ENCODE peak calls at places on chromosome 22, in eight cellular contexts. One of them, this sample, is unnamed.

GRCh38 chr22:19105867-19106802 is 16.1 kb downstream of the DGCR2 start:
- DNase-seq in cardiac fibroblast: no peak
- DNase-seq in GM06990: no peak
- DNase-seq in mesothelial cell of epicardium: no peak
- DNase-seq in dorsolateral prefrontal cortex: no peak
- DNase-seq in stomach: no peak
- DNase-seq in neural crest cell: no peak
- DNase-seq in natural killer cell: peak; percentile 25
- DNase-seq in this sample: no peak

GRCh38 chr22:41996826-41997225 is 1.8 kb upstream of the WBP2NL start:
- DNase-seq in dorsolateral prefrontal cortex: no peak
- DNase-seq in mesothelial cell of epicardium: no peak
- DNase-seq in neural crest cell: no peak
- DNase-seq in GM06990: no peak
- DNase-seq in natural killer cell: no peak
- DNase-seq in cardiac fibroblast: no peak
- DNase-seq in stomach: no peak
- DNase-seq in this sample: no peak

GRCh38 chr22:26553056-26553752 is 36.7 kb downstream of the TPST2 start:
- DNase-seq in dorsolateral prefrontal cortex: no peak
- DNase-seq in natural killer cell: no peak
- DNase-seq in neural crest cell: no peak
- DNase-seq in stomach: no peak
- DNase-seq in GM06990: no peak
- DNase-seq in mesothelial cell of epicardium: no peak
- DNase-seq in cardiac fibroblast: peak; percentile 92
- DNase-seq in this sample: no peak

GRCh38 chr22:49619301-49619700 is 208.4 kb downstream of the BRD1 start:
- DNase-seq in GM06990: no peak
- DNase-seq in natural killer cell: no peak
- DNase-seq in mesothelial cell of epicardium: no peak
- DNase-seq in cardiac fibroblast: no peak
- DNase-seq in dorsolateral prefrontal cortex: peak; percentile 32
- DNase-seq in neural crest cell: no peak
- DNase-seq in stomach: no peak
- DNase-seq in this sample: no peak

GRCh38 chr22:43426816-43427215 is 15.0 kb downstream of the MPPED1 start:
- DNase-seq in GM06990: no peak
- DNase-seq in stomach: no peak
- DNase-seq in natural killer cell: no peak
- DNase-seq in mesothelial cell of epicardium: no peak
- DNase-seq in dorsolateral prefrontal cortex: no peak
- DNase-seq in neural crest cell: no peak
- DNase-seq in cardiac fibroblast: no peak
- DNase-seq in this sample: no peak

GRCh38 chr22:27512283-27512761 is 289.2 kb downstream of the MN1 start:
- DNase-seq in dorsolateral prefrontal cortex: no peak
- DNase-seq in neural crest cell: no peak
- DNase-seq in cardiac fibroblast: peak; percentile 98
- DNase-seq in natural killer cell: no peak
- DNase-seq in mesothelial cell of epicardium: peak; percentile 69
- DNase-seq in GM06990: no peak
- DNase-seq in stomach: peak; percentile 79
- DNase-seq in this sample: no peak

GRCh38 chr22:41341990-41342389 is 39.8 kb upstream of the TEF start:
- DNase-seq in cardiac fibroblast: peak; percentile 15
- DNase-seq in GM06990: no peak
- DNase-seq in neural crest cell: no peak
- DNase-seq in natural killer cell: no peak
- DNase-seq in stomach: no peak
- DNase-seq in dorsolateral prefrontal cortex: no peak
- DNase-seq in mesothelial cell of epicardium: no peak
- DNase-seq in this sample: no peak

GRCh38 chr22:19959043-19959586 is 17.5 kb upstream of the TXNRD2 start:
- DNase-seq in stomach: peak; percentile 81
- DNase-seq in GM06990: no peak
- DNase-seq in neural crest cell: peak; percentile 83
- DNase-seq in cardiac fibroblast: peak; percentile 33
- DNase-seq in natural killer cell: no peak
- DNase-seq in mesothelial cell of epicardium: peak; percentile 78
- DNase-seq in dorsolateral prefrontal cortex: no peak
- DNase-seq in this sample: no peak

GRCh38 chr22:49367016-49367697 is 460.5 kb downstream of the BRD1 start:
- DNase-seq in mesothelial cell of epicardium: peak; percentile 40
- DNase-seq in cardiac fibroblast: peak; percentile 1
- DNase-seq in neural crest cell: no peak
- DNase-seq in stomach: peak; percentile 13
- DNase-seq in natural killer cell: no peak
- DNase-seq in GM06990: no peak
- DNase-seq in dorsolateral prefrontal cortex: no peak
- DNase-seq in this sample: no peak

GRCh38 chr22:29269731-29270474 is 1.8 kb downstream of the EWSR1 start:
- DNase-seq in GM06990: no peak
- DNase-seq in neural crest cell: no peak
- DNase-seq in dorsolateral prefrontal cortex: no peak
- DNase-seq in stomach: no peak
- DNase-seq in mesothelial cell of epicardium: no peak
- DNase-seq in cardiac fibroblast: peak; percentile 22
- DNase-seq in natural killer cell: no peak
- DNase-seq in this sample: no peak

GRCh38 chr22:49629586-49630447 is 197.9 kb downstream of the BRD1 start:
- DNase-seq in mesothelial cell of epicardium: no peak
- DNase-seq in neural crest cell: no peak
- DNase-seq in natural killer cell: no peak
- DNase-seq in stomach: no peak
- DNase-seq in GM06990: no peak
- DNase-seq in cardiac fibroblast: no peak
- DNase-seq in dorsolateral prefrontal cortex: no peak
- DNase-seq in this sample: no peak

GRCh38 chr22:32533265-32534068 is 58.9 kb downstream of the FBXO7 start:
- DNase-seq in neural crest cell: no peak
- DNase-seq in stomach: no peak
- DNase-seq in dorsolateral prefrontal cortex: no peak
- DNase-seq in GM06990: no peak
- DNase-seq in natural killer cell: no peak
- DNase-seq in cardiac fibroblast: peak; percentile 18
- DNase-seq in mesothelial cell of epicardium: no peak
- DNase-seq in this sample: no peak

GRCh38 chr22:38075105-38075825 is 8.7 kb downstream of the SLC16A8 start:
- DNase-seq in natural killer cell: no peak
- DNase-seq in neural crest cell: no peak
- DNase-seq in stomach: no peak
- DNase-seq in GM06990: no peak
- DNase-seq in dorsolateral prefrontal cortex: no peak
- DNase-seq in cardiac fibroblast: no peak
- DNase-seq in mesothelial cell of epicardium: no peak
- DNase-seq in this sample: no peak

GRCh38 chr22:27252282-27253049 is 549.1 kb downstream of the MN1 start:
- DNase-seq in mesothelial cell of epicardium: no peak
- DNase-seq in dorsolateral prefrontal cortex: no peak
- DNase-seq in stomach: no peak
- DNase-seq in natural killer cell: no peak
- DNase-seq in GM06990: no peak
- DNase-seq in neural crest cell: no peak
- DNase-seq in cardiac fibroblast: peak; percentile 96
- DNase-seq in this sample: no peak

DNA sequence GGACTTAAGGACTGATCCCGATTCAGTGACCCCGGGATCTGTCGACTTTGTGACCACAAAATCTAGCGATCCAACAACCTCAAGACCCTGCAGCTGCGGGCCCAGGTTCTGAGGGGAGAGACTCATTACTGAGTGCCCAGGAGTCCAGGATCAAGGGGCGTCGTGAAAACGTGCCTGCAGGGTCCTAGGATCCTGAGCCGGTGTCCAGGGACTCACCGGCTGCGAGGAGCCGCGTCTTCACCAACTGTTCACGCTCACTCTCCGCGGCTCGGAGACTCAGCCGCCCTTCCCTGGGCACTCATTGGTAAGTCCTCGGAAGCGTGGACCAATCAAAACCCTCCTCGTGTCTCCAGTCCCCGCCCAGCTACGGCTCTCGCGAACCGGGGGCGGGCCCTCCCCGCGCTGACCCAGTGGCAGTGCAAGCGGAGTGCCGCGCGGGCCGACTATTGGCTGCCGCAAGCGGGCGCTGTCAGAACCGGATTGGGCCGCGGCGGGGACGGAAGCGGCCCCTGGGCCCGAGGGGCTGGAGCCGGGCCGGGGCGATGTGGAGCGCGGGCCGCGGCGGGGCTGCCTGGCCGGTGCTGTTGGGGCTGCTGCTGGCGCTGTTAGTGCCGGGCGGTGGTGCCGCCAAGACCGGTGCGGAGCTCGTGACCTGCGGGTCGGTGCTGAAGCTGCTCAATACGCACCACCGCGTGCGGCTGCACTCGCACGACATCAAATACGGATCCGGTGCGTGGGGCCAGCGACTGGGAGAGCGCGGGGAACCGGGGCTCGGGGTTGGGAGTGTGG is at the start of gene SDF2L1:
- DNase-seq in GM06990: peak; percentile 98
- DNase-seq in stomach: peak; percentile 99
- DNase-seq in neural crest cell: peak; percentile 94
- DNase-seq in mesothelial cell of epicardium: peak; percentile 96
- DNase-seq in natural killer cell: peak; percentile 98
- DNase-seq in cardiac fibroblast: peak; percentile 99
- DNase-seq in dorsolateral prefrontal cortex: peak; percentile 98
- DNase-seq in this sample: peak; percentile 99
- TF ChIP-seq CTCF in GM06990: no peak
- TF ChIP-seq CTCF in stomach: peak; percentile 25
- TF ChIP-seq CTCF in neural crest cell: peak; percentile 7
- TF ChIP-seq CTCF in mesothelial cell of epicardium: peak; percentile 39
- TF ChIP-seq CTCF in natural killer cell: no peak
- TF ChIP-seq CTCF in cardiac fibroblast: no peak
- TF ChIP-seq CTCF in dorsolateral prefrontal cortex: peak; percentile 70
- TF ChIP-seq CTCF in this sample: no peak

GRCh38 chr22:36577019-36577418 is 48.1 kb upstream of the EIF3D start:
- DNase-seq in natural killer cell: no peak
- DNase-seq in mesothelial cell of epicardium: no peak
- DNase-seq in dorsolateral prefrontal cortex: no peak
- DNase-seq in cardiac fibroblast: peak; percentile 84
- DNase-seq in neural crest cell: no peak
- DNase-seq in GM06990: no peak
- DNase-seq in stomach: no peak
- DNase-seq in this sample: no peak
- TF ChIP-seq CTCF in natural killer cell: no peak
- TF ChIP-seq CTCF in mesothelial cell of epicardium: no peak
- TF ChIP-seq CTCF in dorsolateral prefrontal cortex: no peak
- TF ChIP-seq CTCF in cardiac fibroblast: no peak
- TF ChIP-seq CTCF in neural crest cell: no peak
- TF ChIP-seq CTCF in GM06990: no peak
- TF ChIP-seq CTCF in stomach: no peak
- TF ChIP-seq CTCF in this sample: no peak

DNA sequence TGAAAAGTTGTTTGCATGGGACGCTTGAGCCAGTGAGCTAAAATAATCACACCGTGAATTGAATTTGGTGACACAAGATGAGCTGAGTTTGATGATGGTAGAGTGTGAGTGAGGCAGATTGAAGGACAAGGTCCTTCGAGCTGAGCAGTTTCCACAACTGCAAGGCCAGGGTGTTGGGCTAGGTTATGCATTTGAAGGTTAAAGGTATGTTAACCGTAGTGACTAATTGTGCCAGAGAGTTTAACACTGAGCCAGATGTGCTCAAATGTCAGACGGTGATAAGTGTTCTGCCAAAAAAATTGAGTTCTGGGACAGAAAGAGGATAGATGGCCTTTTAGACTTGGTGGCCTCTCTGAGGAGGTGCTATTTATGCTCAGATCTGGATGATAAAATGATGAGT is 89.5 kb downstream of the FAM83F start:
- DNase-seq in mesothelial cell of epicardium: no peak
- DNase-seq in dorsolateral prefrontal cortex: no peak
- DNase-seq in cardiac fibroblast: no peak
- DNase-seq in neural crest cell: no peak
- DNase-seq in GM06990: no peak
- DNase-seq in stomach: no peak
- DNase-seq in natural killer cell: no peak
- DNase-seq in this sample: no peak
- TF ChIP-seq CTCF in mesothelial cell of epicardium: no peak
- TF ChIP-seq CTCF in dorsolateral prefrontal cortex: no peak
- TF ChIP-seq CTCF in cardiac fibroblast: no peak
- TF ChIP-seq CTCF in neural crest cell: no peak
- TF ChIP-seq CTCF in GM06990: no peak
- TF ChIP-seq CTCF in stomach: no peak
- TF ChIP-seq CTCF in natural killer cell: no peak
- TF ChIP-seq CTCF in this sample: no peak

GRCh38 chr22:17963015-17963414 is 61.3 kb downstream of the MICAL3 start:
- DNase-seq in neural crest cell: no peak
- DNase-seq in mesothelial cell of epicardium: no peak
- DNase-seq in GM06990: no peak
- DNase-seq in natural killer cell: no peak
- DNase-seq in cardiac fibroblast: no peak
- DNase-seq in dorsolateral prefrontal cortex: no peak
- DNase-seq in stomach: no peak
- DNase-seq in this sample: no peak
- TF ChIP-seq CTCF in neural crest cell: no peak
- TF ChIP-seq CTCF in mesothelial cell of epicardium: no peak
- TF ChIP-seq CTCF in GM06990: no peak
- TF ChIP-seq CTCF in natural killer cell: no peak
- TF ChIP-seq CTCF in cardiac fibroblast: no peak
- TF ChIP-seq CTCF in dorsolateral prefrontal cortex: no peak
- TF ChIP-seq CTCF in stomach: no peak
- TF ChIP-seq CTCF in this sample: no peak